ENCODE peak calls at places on chromosomes 16 and 17, in nine cellular contexts. O, Z, L, Y, C, J, F, H and N are unnamed samples.
A peak's percentile ranks its signal among the peaks of the same experiment; 100 is the strongest.

GRCh38 chr16:24734382-24734781 is 4.9 kb downstream of the TNRC6A start:
- DNase-seq in F (no peak), L (no peak), H (no peak), C (no peak), O (no peak), Y (no peak), Z (no peak), J (no peak), N (no peak)

GRCh38 chr17:68981288-68981687 is 26.1 kb upstream of the ABCA8 start:
- DNase-seq in C (no peak), H (no peak), O (no peak), F (peak; percentile 92), J (no peak), Z (no peak), L (peak; percentile 26), Y (no peak), N (peak; percentile 13)

GRCh38 chr16:9072806-9073341 is 18.6 kb upstream of the HAPSTR1 start:
- DNase-seq in F (peak; percentile 86), Y (no peak), H (no peak), C (no peak), Z (no peak), L (no peak), J (no peak), O (no peak), N (no peak)

GRCh38 chr17:27577884-27578717 is 52.9 kb upstream of the LGALS9 start:
- DNase-seq in J (no peak), O (no peak), L (peak; percentile 44), C (no peak), F (peak; percentile 85), H (no peak), Z (peak; percentile 80), Y (peak; percentile 37), N (no peak)

GRCh38 chr17:8161289-8162231 is 1.2 kb downstream of the VAMP2 start:
- DNase-seq in H (peak; percentile 55), J (peak; percentile 66), F (peak; percentile 59), L (no peak), Z (no peak), O (no peak), Y (no peak), C (no peak), N (no peak)

GRCh38 chr17:32142857-32143524 is 689 bp downstream of the RHOT1 start:
- DNase-seq in F (peak; percentile 93), Y (peak; percentile 74), J (peak; percentile 84), O (peak; percentile 72), L (no peak), H (peak; percentile 74), Z (peak; percentile 63), C (peak; percentile 48), N (peak; percentile 69)

GRCh38 chr16:55136356-55136755 is 187.6 kb upstream of the IRX6 start:
- DNase-seq in H (no peak), Y (no peak), L (no peak), J (no peak), C (no peak), F (no peak), Z (no peak), O (no peak), N (no peak)

GRCh38 chr17:38741443-38741842 is 6.7 kb downstream of the PCGF2 start:
- DNase-seq in C (no peak), Y (no peak), F (peak; percentile 77), L (no peak), O (no peak), J (no peak), H (peak; percentile 38), Z (no peak), N (no peak)

GRCh38 chr16:1530883-1531637 is 2.4 kb upstream of the TMEM204 start:
- DNase-seq in O (peak; percentile 86), Z (peak; percentile 94), H (peak; percentile 86), F (peak; percentile 88), Y (peak; percentile 63), L (peak; percentile 76), J (peak; percentile 79), C (peak; percentile 77), N (no peak)

GRCh38 chr17:32786169-32786568 is 90.8 kb downstream of the MYO1D start:
- DNase-seq in O (no peak), H (no peak), Y (no peak), Z (no peak), J (no peak), F (no peak), L (no peak), C (no peak), N (no peak)

GRCh38 chr17:62085511-62086408 is 20.7 kb upstream of the MED13 start:
- DNase-seq in L (no peak), Z (no peak), F (peak; percentile 82), C (no peak), O (no peak), J (no peak), Y (no peak), H (no peak), N (no peak)

GRCh38 chr17:19447085-19447583 is 36.1 kb downstream of the RNF112 start:
- DNase-seq in Z (peak; percentile 84), F (peak; percentile 97), H (no peak), Y (peak; percentile 88), O (peak; percentile 77), C (no peak), J (no peak), L (peak; percentile 70), N (no peak)

GRCh38 chr16:57663436-57663835 is 4.7 kb upstream of the ADGRG3 start:
- DNase-seq in H (no peak), Y (no peak), O (no peak), J (no peak), Z (no peak), C (no peak), F (peak; percentile 58), L (no peak), N (no peak)

GRCh38 chr16:68640972-68641371 is 4.1 kb upstream of the CDH3 start:
- DNase-seq in Z (no peak), L (no peak), H (no peak), F (peak; percentile 62), O (no peak), Y (no peak), C (no peak), J (no peak), N (no peak)

GRCh38 chr17:67015001-67015400 is 29.4 kb upstream of the CACNG1 start:
- DNase-seq in Z (no peak), H (no peak), F (no peak), O (no peak), J (no peak), Y (no peak), L (no peak), C (no peak), N (no peak)

GRCh38 chr17:2093349-2093748 is 38.4 kb downstream of the HIC1 start:
- DNase-seq in H (peak; percentile 39), Z (peak; percentile 27), Y (no peak), J (no peak), O (no peak), C (no peak), F (no peak), L (no peak), N (no peak)

GRCh38 chr16:30382398-30383015 is at the start of gene SEPTIN1:
- DNase-seq in Y (no peak), L (no peak), H (no peak), O (no peak), J (no peak), F (no peak), Z (no peak), C (no peak), N (no peak)

GRCh38 chr16:82630688-82631087 is 3.9 kb downstream of the CDH13 start:
- DNase-seq in J (no peak), L (no peak), H (no peak), F (peak; percentile 53), Z (no peak), Y (no peak), O (no peak), C (no peak), N (no peak)
- TF ChIP-seq CTCF in J (no peak), L (peak; percentile 25), H (peak; percentile 21), F (peak; percentile 37), Z (peak; percentile 65), Y (no peak), O (no peak), C (peak; percentile 62), N (peak; percentile 24)

GRCh38 chr17:4008082-4008435 is 43.8 kb upstream of the ATP2A3 start:
- DNase-seq in Y (no peak), F (peak; percentile 65), H (no peak), L (no peak), O (no peak), Z (no peak), J (no peak), C (no peak), N (no peak)

GRCh38 chr17:4010754-4011153 is 46.5 kb upstream of the ATP2A3 start:
- DNase-seq in H (no peak), Z (no peak), F (no peak), L (no peak), Y (no peak), O (no peak), C (no peak), J (no peak), N (no peak)

GRCh38 chr17:4007346-4008081 is 43.3 kb upstream of the ATP2A3 start:
- DNase-seq in J (no peak), Z (peak; percentile 56), C (no peak), H (no peak), F (peak; percentile 48), O (no peak), Y (no peak), L (no peak), N (no peak)

GRCh38 chr17:4008496-4009163 is 44.4 kb upstream of the ATP2A3 start:
- DNase-seq in H (no peak), C (no peak), J (no peak), F (peak; percentile 85), O (no peak), Z (no peak), L (no peak), Y (no peak), N (no peak)

GRCh38 chr17:4009164-4009785 is 45.0 kb upstream of the ATP2A3 start:
- DNase-seq in C (no peak), Z (no peak), O (no peak), H (no peak), L (no peak), F (peak; percentile 27), J (no peak), Y (no peak), N (no peak)
- H3K36me3 ChIP-seq in C (peaks cover 93% of the 10 kb centered on the region), Z (peaks cover 69% of the 10 kb centered on the region), O (peaks cover 85% of the 10 kb centered on the region), H (peaks cover 5% of the 10 kb centered on the region), L (no peaks in the 10 kb centered on the region), F (peaks cover 49% of the 10 kb centered on the region), J (peaks cover 3% of the 10 kb centered on the region), Y (no peaks in the 10 kb centered on the region), N (peaks cover 67% of the 10 kb centered on the region)

DNA sequence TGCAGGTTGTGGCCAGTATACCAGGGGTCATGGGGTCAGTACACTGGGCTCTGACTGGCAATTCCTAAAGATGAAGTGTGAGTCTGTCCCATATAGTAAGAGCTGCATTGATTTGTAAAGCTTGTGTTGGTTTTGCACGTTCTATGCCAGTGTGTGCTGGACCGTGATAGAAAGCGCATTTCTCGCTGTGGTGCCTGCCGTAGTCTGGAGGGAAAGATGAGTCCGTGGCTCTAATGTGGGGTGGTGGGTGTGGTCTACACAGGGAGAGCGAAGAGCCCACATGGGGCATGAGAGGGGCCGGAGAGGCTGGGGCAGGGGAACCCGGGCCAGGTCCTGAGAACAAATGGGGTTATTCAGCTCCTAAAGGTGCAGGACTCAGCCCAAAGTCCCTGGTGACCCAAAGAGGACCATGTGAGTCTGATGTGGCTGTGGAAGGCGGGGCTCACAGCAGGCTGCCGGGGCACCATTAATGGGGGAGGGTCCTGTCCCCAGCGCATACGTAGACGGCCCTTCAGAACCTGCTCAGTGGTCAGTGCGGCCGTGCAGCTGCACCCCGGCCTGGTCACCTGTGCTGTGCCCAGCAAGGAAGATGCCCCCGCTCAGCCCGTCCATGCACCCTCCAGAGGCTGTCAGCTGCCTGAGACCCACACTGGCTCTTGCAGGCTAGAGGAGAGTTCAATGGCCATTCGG is 20.8 kb upstream of the METRNL start:
- DNase-seq in Y (no peak), O (no peak), Z (peak; percentile 22), F (peak; percentile 64), L (no peak), C (no peak), J (no peak), H (peak; percentile 39), N (peak; percentile 58)
- H3K27ac ChIP-seq in Y (no peak overlapping the region), O (no peak overlapping the region), Z (no peak overlapping the region), F (no peak overlapping the region), L (no peak overlapping the region), C (peak overlapping the region; percentile 26), J (no peak overlapping the region), H (no peak overlapping the region), N (no peak overlapping the region)

GRCh38 chr17:50149425-50150353 is 788 bp downstream of the PPP1R9B start:
- DNase-seq in J (peak; percentile 96), O (no peak), C (peak; percentile 76), H (peak; percentile 83), Z (peak; percentile 84), Y (no peak), F (peak; percentile 91), L (peak; percentile 52), N (no peak)
- TF ChIP-seq CTCF in J (peak; percentile 19), O (no peak), C (no peak), H (peak; percentile 6), Z (no peak), Y (no peak), F (no peak), L (no peak), N (no peak)